ENCODE peak calls at places on chromosome 17, in six cellular contexts. O, S, F, L, K and V are unnamed samples. For H3K4me1, the result is how much of the 10 kb centered on the place peaks cover.

GRCh38 chr17:4124994-4125393 is 17.8 kb downstream of the ZZEF1 start:
- ATAC-seq in O (no peak), S (peak), L (no peak), K (no peak), F (no peak), V (no peak)

GRCh38 chr17:46889992-46890564 is 32.9 kb upstream of the GOSR2 start:
- ATAC-seq in K (no peak), F (no peak), S (no peak), O (no peak), L (peak), V (no peak)

GRCh38 chr17:38798614-38799500 is 499 bp downstream of the PIP4K2B start:
- ATAC-seq in S (peak), K (peak), L (peak), O (peak), F (peak), V (peak)

GRCh38 chr17:50604470-50604869 is 30.2 kb upstream of the ABCC3 start:
- ATAC-seq in O (no peak), L (peak), F (no peak), K (peak), S (peak), V (peak)

GRCh38 chr17:77843878-77844260 is 114.6 kb upstream of the TNRC6C start:
- ATAC-seq in O (no peak), S (no peak), K (no peak), F (peak), L (no peak), V (no peak)

GRCh38 chr17:34299918-34300600 is 14.5 kb downstream of the CCL11 start:
- ATAC-seq in S (no peak), K (no peak), O (no peak), L (no peak), F (no peak), V (no peak)

GRCh38 chr17:3771140-3771539 is 29.8 kb downstream of the ITGAE start:
- ATAC-seq in S (no peak), O (no peak), K (peak), F (no peak), L (no peak), V (no peak)

GRCh38 chr17:6177941-6178694 is 107.9 kb downstream of the WSCD1 start:
- ATAC-seq in L (no peak), S (no peak), K (no peak), O (no peak), F (no peak), V (no peak)

GRCh38 chr17:52297230-52298010 is 138.9 kb upstream of the CA10 start:
- ATAC-seq in K (peak), L (no peak), S (no peak), F (no peak), O (no peak), V (no peak)

GRCh38 chr17:18261146-18261515 is 669 bp downstream of the MIEF2 start:
- ATAC-seq in F (peak), O (no peak), K (peak), S (peak), L (peak), V (peak)

GRCh38 chr17:80969030-80969673 is 22.5 kb upstream of the CHMP6 start:
- ATAC-seq in K (peak), L (peak), O (no peak), F (no peak), S (peak), V (peak)

GRCh38 chr17:3803308-3803640 is 2.3 kb upstream of the ITGAE start:
- ATAC-seq in O (no peak), L (no peak), F (no peak), S (no peak), K (no peak), V (peak)

GRCh38 chr17:55584055-55584685 is 72.9 kb upstream of the SMIM36 start:
- ATAC-seq in F (no peak), K (no peak), O (no peak), L (no peak), S (no peak), V (peak)

GRCh38 chr17:58384900-58385299 is 32.4 kb downstream of the RNF43 start:
- ATAC-seq in K (no peak), L (no peak), O (no peak), S (no peak), F (no peak), V (no peak)

GRCh38 chr17:58386708-58387107 is 30.6 kb downstream of the RNF43 start:
- ATAC-seq in S (no peak), L (no peak), K (no peak), O (no peak), F (no peak), V (no peak)

GRCh38 chr17:58385359-58385899 is 31.9 kb downstream of the RNF43 start:
- ATAC-seq in K (no peak), F (no peak), S (no peak), O (no peak), L (no peak), V (no peak)

GRCh38 chr17:58388302-58389190 is 28.8 kb downstream of the RNF43 start:
- ATAC-seq in S (no peak), K (no peak), L (peak), F (no peak), O (no peak), V (no peak)

DNA sequence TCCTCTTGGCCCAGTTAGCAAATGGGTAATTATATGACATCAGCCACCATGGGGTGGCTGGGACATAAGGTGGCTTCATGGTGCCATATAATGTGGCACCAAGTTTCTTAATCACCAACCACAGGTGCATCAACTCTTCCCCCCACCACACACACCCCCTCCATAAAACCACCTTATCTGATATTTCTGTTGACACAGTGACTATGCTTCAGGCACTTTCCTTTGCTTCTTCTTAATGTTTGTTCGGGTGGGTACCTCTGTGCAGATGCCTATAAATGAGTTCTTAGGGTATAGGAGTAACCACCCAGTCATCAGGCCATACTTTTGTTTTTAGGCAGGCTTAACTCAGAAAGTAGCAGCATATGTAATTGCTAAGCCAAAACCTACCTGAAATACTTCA is 29.5 kb downstream of the RNF43 start:
- ATAC-seq in K (no peak), S (no peak), F (no peak), L (peak), O (no peak), V (no peak)
- H3K4me1 ChIP-seq in K (half or more), S (under half), F (under half), L (half or more), O (half or more), V (under half)

GRCh38 chr17:37742114-37742761 is 2.6 kb downstream of the HNF1B start:
- ATAC-seq in S (no peak), F (no peak), K (no peak), L (peak), O (peak), V (no peak)

GRCh38 chr17:37741334-37742113 is 3.3 kb downstream of the HNF1B start:
- ATAC-seq in O (no peak), F (no peak), K (no peak), S (no peak), L (no peak), V (no peak)

GRCh38 chr17:37743612-37743874 is 1.3 kb downstream of the HNF1B start:
- ATAC-seq in O (peak), L (no peak), F (peak), K (peak), S (peak), V (no peak)

GRCh38 chr17:37743875-37744632 is 805 bp downstream of the HNF1B start:
- ATAC-seq in L (no peak), F (peak), S (peak), O (peak), K (peak), V (no peak)

DNA sequence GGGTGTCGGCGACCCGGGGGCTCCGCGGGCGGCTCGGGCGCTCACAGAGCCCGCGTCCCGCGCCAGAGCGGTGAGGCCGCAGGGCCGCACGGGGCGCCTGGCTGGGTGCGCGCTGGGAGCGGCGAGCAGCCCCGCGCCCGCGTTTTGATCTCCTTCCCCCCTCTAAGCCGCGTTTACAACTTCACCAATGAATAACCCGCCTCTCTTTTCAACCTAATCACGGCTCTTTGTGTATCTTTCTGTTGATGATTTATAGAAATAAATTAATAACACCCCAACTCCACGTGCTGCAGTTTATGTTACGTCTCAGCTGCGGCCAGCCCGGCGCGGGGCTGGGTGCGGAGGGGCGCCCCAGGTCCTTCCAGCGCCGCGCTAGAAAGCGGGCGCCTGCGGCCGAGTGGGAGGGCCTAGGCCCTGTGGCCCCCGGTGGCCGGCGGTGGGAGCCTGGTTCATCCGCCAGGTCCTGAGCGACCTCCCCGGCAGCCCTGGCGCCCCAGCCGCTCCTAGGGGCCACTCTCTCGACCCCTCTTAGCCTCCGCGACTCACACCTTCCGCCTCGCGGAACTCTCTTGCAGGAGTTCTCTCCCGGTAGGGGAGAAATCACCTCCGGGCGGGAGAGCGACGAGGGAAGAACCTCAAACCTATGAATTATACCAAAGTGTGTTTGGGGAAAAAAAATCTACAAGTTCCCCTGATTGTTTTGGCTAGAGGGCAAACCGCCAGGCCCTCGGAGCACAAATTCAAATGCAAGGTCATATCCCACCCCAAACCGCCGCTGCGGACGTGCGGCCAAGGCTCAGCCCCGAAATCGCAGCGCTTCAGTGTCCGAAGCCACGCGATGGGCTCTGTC is 1.9 kb downstream of the HNF1B start:
- ATAC-seq in O (peak), S (no peak), L (no peak), F (peak), K (peak), V (no peak)
- TF ChIP-seq POLR2AphosphoS5 in O (no peak), S (no peak), L (no peak), F (no peak), K (peak), V (no peak)

GRCh38 chr17:76452646-76453430 is at the start of gene UBE2O:
- ATAC-seq in S (peak), L (peak), F (peak), O (peak), K (peak), V (peak)
- TF ChIP-seq POLR2A in S (peak), L (no peak), F (peak), O (peak), K (no peak), V (peak)

DNA sequence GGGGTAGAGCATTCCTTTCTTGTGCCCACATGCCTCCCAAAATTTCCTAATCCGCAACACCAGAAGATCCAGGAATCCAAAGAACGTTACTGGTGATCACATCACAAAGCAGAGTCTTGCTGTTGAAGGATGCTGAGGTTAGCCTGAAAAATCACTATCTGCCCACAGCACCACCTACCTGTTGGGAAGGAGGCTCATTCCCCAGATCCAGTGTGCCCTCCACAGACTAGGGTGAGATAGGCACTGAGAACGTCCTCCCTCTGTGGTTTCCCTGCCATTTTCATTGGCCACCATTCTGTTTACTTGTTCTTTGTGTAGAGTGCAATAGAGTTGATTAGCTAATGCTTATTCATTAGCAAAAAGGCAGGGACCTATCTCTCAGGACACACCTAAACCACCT is 30.3 kb downstream of the RCVRN start:
- ATAC-seq in K (no peak), S (no peak), L (no peak), O (peak), F (no peak), V (no peak)
- H3K4me1 ChIP-seq in K (under half), S (under half), L (under half), O (under half), F (under half), V (under half)

GRCh38 chr17:48718781-48719641 is 3.3 kb downstream of the PRAC1 start:
- ATAC-seq in L (no peak), F (no peak), S (no peak), K (no peak), O (no peak), V (no peak)

GRCh38 chr17:48718162-48718780 is 4.0 kb downstream of the PRAC1 start:
- ATAC-seq in F (no peak), L (no peak), K (no peak), S (no peak), O (no peak), V (no peak)

GRCh38 chr17:48721009-48721402 is 1.3 kb downstream of the PRAC1 start:
- ATAC-seq in S (no peak), O (no peak), K (no peak), L (no peak), F (no peak), V (no peak)

GRCh38 chr17:48720263-48721008 is 1.9 kb downstream of the PRAC1 start:
- ATAC-seq in O (no peak), F (no peak), K (no peak), L (no peak), S (no peak), V (no peak)

DNA sequence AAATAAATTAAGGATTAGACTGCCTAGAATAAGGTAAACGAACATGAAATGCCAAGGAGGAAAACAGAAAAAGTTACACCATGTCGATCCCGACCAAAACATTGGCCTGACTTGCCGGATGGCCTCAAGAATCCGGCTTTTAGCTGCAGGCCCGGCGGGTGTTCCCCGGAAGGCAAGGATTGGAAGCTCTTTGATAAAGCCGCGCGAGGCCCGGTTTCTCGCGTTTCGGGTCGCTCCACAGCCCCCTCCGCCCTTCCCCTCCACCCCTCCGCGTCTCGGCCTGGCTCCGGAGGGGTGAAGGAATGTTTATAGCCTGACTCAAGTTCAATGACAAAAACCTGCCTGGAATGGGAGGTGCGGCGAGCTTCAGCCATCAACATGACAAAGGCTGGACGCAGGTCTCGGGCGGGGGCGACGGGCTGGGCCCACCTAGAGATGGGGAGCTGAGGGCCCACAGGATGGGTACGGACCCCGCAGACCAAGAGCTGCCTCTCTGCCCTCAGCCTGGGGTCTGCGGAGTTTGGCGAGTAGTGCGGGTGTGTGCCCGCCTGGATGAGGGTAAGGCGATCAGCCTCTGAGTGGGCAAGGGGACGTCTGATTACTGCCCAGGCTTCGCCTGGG is 2.6 kb downstream of the PRAC1 start:
- ATAC-seq in F (no peak), S (no peak), K (no peak), O (no peak), L (no peak), V (no peak)
- TF ChIP-seq POLR2AphosphoS5 in F (no peak), S (no peak), K (no peak), O (no peak), L (no peak), V (no peak)

DNA sequence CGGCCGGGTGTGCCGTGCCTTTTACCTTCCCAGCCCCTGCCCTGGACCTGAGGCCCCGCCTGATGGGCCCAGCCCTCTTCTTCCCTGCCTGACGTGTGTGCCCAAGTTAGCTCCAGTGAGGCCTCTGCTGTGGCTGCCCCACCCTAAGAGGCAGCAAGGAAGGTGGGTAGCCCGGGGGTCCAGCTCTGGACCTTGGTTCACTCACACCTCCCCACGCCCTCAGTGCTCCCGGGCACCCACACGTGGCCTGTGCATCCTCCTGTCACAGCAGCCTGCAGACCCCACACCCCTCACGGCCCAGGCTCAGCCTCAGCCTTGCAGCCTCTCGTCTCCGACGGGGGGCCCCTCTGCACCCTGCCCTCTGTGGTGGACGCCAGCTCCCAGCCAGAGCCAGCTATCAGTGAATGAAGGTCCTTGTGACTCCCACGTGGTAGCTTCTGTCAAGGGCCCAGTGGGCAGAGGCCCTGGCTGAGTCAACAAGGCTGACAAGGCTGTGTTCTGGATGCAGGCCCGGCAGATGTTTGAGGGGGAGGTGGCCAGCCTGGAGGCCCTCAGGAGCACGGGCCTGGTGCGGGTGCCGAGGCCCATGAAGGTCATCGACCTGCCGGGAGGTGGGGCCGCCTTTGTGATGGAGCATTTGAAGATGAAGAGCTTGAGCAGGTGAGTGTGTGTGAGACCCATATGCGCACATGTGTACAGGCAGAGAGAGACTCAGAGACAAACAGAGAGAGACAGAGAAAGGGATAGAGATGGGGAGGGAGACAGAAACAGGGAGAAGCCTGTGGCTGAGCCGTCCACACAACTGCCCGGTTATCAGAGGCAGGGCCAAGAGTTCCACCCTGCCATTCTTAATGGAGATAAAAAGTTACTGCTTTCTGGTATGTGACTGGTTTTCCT is 2.8 kb downstream of the FN3K start:
- ATAC-seq in S (peak), F (no peak), O (no peak), L (peak), K (peak), V (no peak)
- TF ChIP-seq POLR2A in S (no peak), F (no peak), O (no peak), L (no peak), K (no peak), V (no peak)